ENCODE peak calls at places on chromosomes 3 and 15, in four cellular contexts. One of them, this sample, is unnamed.

GRCh38 chr15:62782100-62782791 is 260.3 kb upstream of the TPM1 start:
- DNase-seq in K562: peak
- DNase-seq in H1: peak
- DNase-seq in GM12878: no peak
- DNase-seq in this sample: peak

GRCh38 chr3:129616713-129617112 is 10.2 kb upstream of the PLXND1 start:
- DNase-seq in K562: no peak
- DNase-seq in H1: no peak
- DNase-seq in GM12878: no peak
- DNase-seq in this sample: no peak

GRCh38 chr3:111084911-111085310 is 13.3 kb downstream of the NECTIN3 start:
- DNase-seq in K562: no peak
- DNase-seq in H1: no peak
- DNase-seq in GM12878: no peak
- DNase-seq in this sample: no peak

GRCh38 chr15:28911295-28911979 is 25.7 kb downstream of the APBA2 start:
- DNase-seq in K562: peak
- DNase-seq in H1: no peak
- DNase-seq in GM12878: no peak
- DNase-seq in this sample: peak

GRCh38 chr3:24952388-24952787 is 457.7 kb upstream of the THRB start:
- DNase-seq in K562: no peak
- DNase-seq in H1: peak
- DNase-seq in GM12878: no peak
- DNase-seq in this sample: no peak

GRCh38 chr3:45907769-45908705 is 21.7 kb downstream of the CCR9 start:
- DNase-seq in K562: no peak
- DNase-seq in H1: no peak
- DNase-seq in GM12878: no peak
- DNase-seq in this sample: no peak

GRCh38 chr3:58173670-58174472 is 36.9 kb downstream of the DNASE1L3 start:
- DNase-seq in K562: peak
- DNase-seq in H1: peak
- DNase-seq in GM12878: no peak
- DNase-seq in this sample: peak

GRCh38 chr3:111998661-111999641 is at the start of gene TAGLN3:
- DNase-seq in K562: no peak
- DNase-seq in H1: peak
- DNase-seq in GM12878: no peak
- DNase-seq in this sample: peak

GRCh38 chr3:33980252-33980651 is 181.8 kb downstream of the PDCD6IP start:
- DNase-seq in K562: peak
- DNase-seq in H1: no peak
- DNase-seq in GM12878: peak
- DNase-seq in this sample: peak

GRCh38 chr3:120563356-120564022 is 32.6 kb upstream of the NDUFB4 start:
- DNase-seq in K562: no peak
- DNase-seq in H1: no peak
- DNase-seq in GM12878: no peak
- DNase-seq in this sample: no peak

GRCh38 chr3:138381413-138381901 is 33.1 kb downstream of the MRAS start:
- DNase-seq in K562: no peak
- DNase-seq in H1: no peak
- DNase-seq in GM12878: no peak
- DNase-seq in this sample: no peak

GRCh38 chr3:128067481-128067880 is 15.2 kb downstream of the SEC61A1 start:
- DNase-seq in K562: peak
- DNase-seq in H1: no peak
- DNase-seq in GM12878: no peak
- DNase-seq in this sample: no peak

GRCh38 chr3:111691293-111691909 is 96.3 kb upstream of the ZBED2 start:
- DNase-seq in K562: peak
- DNase-seq in H1: no peak
- DNase-seq in GM12878: no peak
- DNase-seq in this sample: peak

GRCh38 chr3:47645551-47645950 is 66.9 kb upstream of the CSPG5 start:
- DNase-seq in K562: no peak
- DNase-seq in H1: no peak
- DNase-seq in GM12878: no peak
- DNase-seq in this sample: no peak

GRCh38 chr3:49785565-49786356 is 581 bp downstream of the IP6K1 start:
- DNase-seq in K562: no peak
- DNase-seq in H1: no peak
- DNase-seq in GM12878: no peak
- DNase-seq in this sample: peak

GRCh38 chr15:67107014-67107812 is 41.8 kb downstream of the SMAD3 start:
- DNase-seq in K562: peak
- DNase-seq in H1: no peak
- DNase-seq in GM12878: no peak
- DNase-seq in this sample: no peak

GRCh38 chr3:193819117-193819978 is 226.3 kb downstream of the OPA1 start:
- DNase-seq in K562: no peak
- DNase-seq in H1: no peak
- DNase-seq in GM12878: no peak
- DNase-seq in this sample: no peak

GRCh38 chr3:115709931-115710330 is 86.6 kb downstream of the GAP43 start:
- DNase-seq in K562: peak
- DNase-seq in H1: no peak
- DNase-seq in GM12878: no peak
- DNase-seq in this sample: no peak

GRCh38 chr15:52668133-52668532 is 11.1 kb downstream of the ATOSA start:
- DNase-seq in K562: no peak
- DNase-seq in H1: no peak
- DNase-seq in GM12878: no peak
- DNase-seq in this sample: no peak
- TF ChIP-seq NRF1 in K562: no peak
- TF ChIP-seq NRF1 in H1: no peak
- TF ChIP-seq NRF1 in GM12878: no peak
- TF ChIP-seq NRF1 in this sample: no peak

GRCh38 chr3:187012609-187013051 is 82.3 kb downstream of the ST6GAL1 start:
- DNase-seq in K562: no peak
- DNase-seq in H1: peak
- DNase-seq in GM12878: no peak
- DNase-seq in this sample: no peak
- TF ChIP-seq NRF1 in K562: no peak
- TF ChIP-seq NRF1 in H1: no peak
- TF ChIP-seq NRF1 in GM12878: no peak
- TF ChIP-seq NRF1 in this sample: no peak

DNA sequence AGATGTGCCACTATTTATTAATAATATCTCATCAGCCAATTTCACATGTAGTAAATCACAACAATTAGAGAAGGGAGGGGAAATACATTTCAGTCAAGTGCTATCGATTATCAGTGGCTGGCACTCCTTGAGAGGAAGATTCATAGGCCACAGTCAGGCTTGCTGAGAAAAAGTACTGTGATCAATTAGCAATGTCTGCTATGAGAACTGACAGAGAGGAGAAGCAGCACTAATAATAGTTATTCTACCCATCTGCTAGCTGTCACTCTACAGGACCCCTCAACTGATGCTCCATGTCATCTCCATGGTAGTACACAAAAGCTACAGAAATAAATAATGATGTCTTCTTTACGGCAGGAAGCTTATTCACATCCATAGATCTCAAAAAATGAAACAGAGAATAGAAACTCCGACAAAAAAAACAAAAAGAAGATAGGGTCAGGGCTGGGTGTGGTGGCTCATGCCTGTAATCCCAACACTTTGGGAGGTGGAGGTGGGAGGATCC is 351.3 kb downstream of the FOXP1 start:
- DNase-seq in K562: no peak
- DNase-seq in H1: no peak
- DNase-seq in GM12878: no peak
- DNase-seq in this sample: no peak
- TF ChIP-seq NRF1 in K562: no peak
- TF ChIP-seq NRF1 in H1: no peak
- TF ChIP-seq NRF1 in GM12878: no peak
- TF ChIP-seq NRF1 in this sample: no peak

GRCh38 chr3:168824107-168824506 is 728.4 kb upstream of the GOLIM4 start:
- DNase-seq in K562: no peak
- DNase-seq in H1: no peak
- DNase-seq in GM12878: no peak
- DNase-seq in this sample: no peak

GRCh38 chr3:168834558-168834957 is 738.8 kb upstream of the GOLIM4 start:
- DNase-seq in K562: no peak
- DNase-seq in H1: no peak
- DNase-seq in GM12878: no peak
- DNase-seq in this sample: no peak

GRCh38 chr3:168828536-168828935 is 732.8 kb upstream of the GOLIM4 start:
- DNase-seq in K562: no peak
- DNase-seq in H1: no peak
- DNase-seq in GM12878: no peak
- DNase-seq in this sample: no peak

GRCh38 chr3:168828014-168828413 is 732.3 kb upstream of the GOLIM4 start:
- DNase-seq in K562: no peak
- DNase-seq in H1: no peak
- DNase-seq in GM12878: no peak
- DNase-seq in this sample: no peak

GRCh38 chr3:168828943-168829342 is 733.2 kb upstream of the GOLIM4 start:
- DNase-seq in K562: no peak
- DNase-seq in H1: no peak
- DNase-seq in GM12878: no peak
- DNase-seq in this sample: no peak
- TF ChIP-seq NRF1 in K562: no peak
- TF ChIP-seq NRF1 in H1: no peak
- TF ChIP-seq NRF1 in GM12878: no peak
- TF ChIP-seq NRF1 in this sample: no peak

GRCh38 chr15:52113708-52114107 is 1.1 kb upstream of the BCL2L10 start:
- DNase-seq in K562: no peak
- DNase-seq in H1: no peak
- DNase-seq in GM12878: no peak
- DNase-seq in this sample: no peak

GRCh38 chr15:52113246-52113645 is 671 bp upstream of the BCL2L10 start:
- DNase-seq in K562: no peak
- DNase-seq in H1: no peak
- DNase-seq in GM12878: no peak
- DNase-seq in this sample: no peak

GRCh38 chr15:52114256-52114655 is 1.7 kb upstream of the BCL2L10 start:
- DNase-seq in K562: no peak
- DNase-seq in H1: no peak
- DNase-seq in GM12878: no peak
- DNase-seq in this sample: no peak

GRCh38 chr15:52111517-52112202 is 915 bp downstream of the BCL2L10 start:
- DNase-seq in K562: no peak
- DNase-seq in H1: no peak
- DNase-seq in GM12878: no peak
- DNase-seq in this sample: no peak

DNA sequence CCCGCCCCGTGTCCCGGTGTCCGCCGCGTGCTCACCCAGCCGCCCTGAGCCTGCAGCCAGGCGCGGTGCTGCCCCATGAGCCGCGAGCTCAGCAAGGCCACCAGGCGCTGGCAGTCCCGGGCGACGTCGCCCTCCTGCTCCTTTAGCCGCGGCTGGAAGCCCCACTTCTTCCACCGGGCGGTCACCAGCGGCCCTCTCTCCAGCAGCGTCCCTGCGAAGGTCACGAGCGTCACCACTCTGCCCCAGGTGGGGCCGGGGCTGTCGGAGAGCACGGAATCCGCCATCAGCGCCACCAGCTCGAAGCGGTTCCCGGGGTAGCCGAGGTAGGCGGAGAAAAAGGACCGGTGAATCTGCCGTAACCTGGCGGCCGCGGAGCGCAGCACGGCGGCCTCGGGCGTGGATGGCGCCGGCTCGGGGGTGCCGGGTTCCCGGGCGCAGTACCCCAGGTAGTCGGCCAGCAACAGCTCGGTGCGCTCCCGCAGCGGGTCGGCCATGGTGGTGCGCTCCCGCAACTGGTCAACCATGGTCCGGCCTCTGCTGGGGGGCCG is 298 bp downstream of the BCL2L10 start:
- DNase-seq in K562: no peak
- DNase-seq in H1: no peak
- DNase-seq in GM12878: no peak
- DNase-seq in this sample: peak
- TF ChIP-seq NRF1 in K562: no peak
- TF ChIP-seq NRF1 in H1: no peak
- TF ChIP-seq NRF1 in GM12878: no peak
- TF ChIP-seq NRF1 in this sample: no peak

GRCh38 chr15:27382296-27382695 is 411.3 kb downstream of the GABRG3 start:
- DNase-seq in K562: no peak
- DNase-seq in H1: no peak
- DNase-seq in GM12878: no peak
- DNase-seq in this sample: no peak
- TF ChIP-seq NRF1 in K562: no peak
- TF ChIP-seq NRF1 in H1: no peak
- TF ChIP-seq NRF1 in GM12878: no peak
- TF ChIP-seq NRF1 in this sample: no peak